ENCODE peak calls at places on chromosomes 7 and 10, in six cellular contexts. J is prostate gland, W is GM23248, M is ovary, Q is mesendoderm, F is astrocyte. R is an unnamed sample.
A peak's percentile ranks its signal among the peaks of the same experiment; 100 is the strongest.

GRCh38 chr10:88110822-88111221 is 247.4 kb downstream of the PTEN start:
- DNase-seq in J (no peak), W (peak; percentile 19), M (no peak), Q (no peak), F (no peak), R (no peak)

GRCh38 chr7:96786261-96786997 is 76.8 kb upstream of the SEM1 start:
- DNase-seq in J (peak; percentile 35), W (no peak), M (peak; percentile 16), Q (peak; percentile 62), F (no peak), R (no peak)

GRCh38 chr7:55441668-55442305 is 76.7 kb downstream of the LANCL2 start:
- DNase-seq in J (no peak), W (peak; percentile 90), M (no peak), Q (no peak), F (peak; percentile 79), R (peak; percentile 3)

GRCh38 chr10:21161647-21162046 is 264.5 kb upstream of the NEBL start:
- DNase-seq in J (no peak), W (no peak), M (no peak), Q (peak; percentile 89), F (no peak), R (no peak)

GRCh38 chr7:87413951-87414381 is 61.5 kb downstream of the ABCB4 start:
- DNase-seq in J (no peak), W (peak; percentile 89), M (no peak), Q (no peak), F (peak; percentile 66), R (no peak)

GRCh38 chr7:4747013-4747412 is 28.4 kb upstream of the AP5Z1 start:
- DNase-seq in J (no peak), W (no peak), M (no peak), Q (no peak), F (no peak), R (no peak)

GRCh38 chr10:125788156-125789034 is 12.8 kb upstream of the MMP21 start:
- DNase-seq in J (no peak), W (no peak), M (peak; percentile 5), Q (no peak), F (no peak), R (no peak)

GRCh38 chr10:86592413-86592812 is 61.9 kb upstream of the OPN4 start:
- DNase-seq in J (no peak), W (no peak), M (no peak), Q (no peak), F (no peak), R (no peak)

GRCh38 chr7:66946545-66946944 is 25.5 kb downstream of the TMEM248 start:
- DNase-seq in J (no peak), W (no peak), M (no peak), Q (no peak), F (no peak), R (no peak)

DNA sequence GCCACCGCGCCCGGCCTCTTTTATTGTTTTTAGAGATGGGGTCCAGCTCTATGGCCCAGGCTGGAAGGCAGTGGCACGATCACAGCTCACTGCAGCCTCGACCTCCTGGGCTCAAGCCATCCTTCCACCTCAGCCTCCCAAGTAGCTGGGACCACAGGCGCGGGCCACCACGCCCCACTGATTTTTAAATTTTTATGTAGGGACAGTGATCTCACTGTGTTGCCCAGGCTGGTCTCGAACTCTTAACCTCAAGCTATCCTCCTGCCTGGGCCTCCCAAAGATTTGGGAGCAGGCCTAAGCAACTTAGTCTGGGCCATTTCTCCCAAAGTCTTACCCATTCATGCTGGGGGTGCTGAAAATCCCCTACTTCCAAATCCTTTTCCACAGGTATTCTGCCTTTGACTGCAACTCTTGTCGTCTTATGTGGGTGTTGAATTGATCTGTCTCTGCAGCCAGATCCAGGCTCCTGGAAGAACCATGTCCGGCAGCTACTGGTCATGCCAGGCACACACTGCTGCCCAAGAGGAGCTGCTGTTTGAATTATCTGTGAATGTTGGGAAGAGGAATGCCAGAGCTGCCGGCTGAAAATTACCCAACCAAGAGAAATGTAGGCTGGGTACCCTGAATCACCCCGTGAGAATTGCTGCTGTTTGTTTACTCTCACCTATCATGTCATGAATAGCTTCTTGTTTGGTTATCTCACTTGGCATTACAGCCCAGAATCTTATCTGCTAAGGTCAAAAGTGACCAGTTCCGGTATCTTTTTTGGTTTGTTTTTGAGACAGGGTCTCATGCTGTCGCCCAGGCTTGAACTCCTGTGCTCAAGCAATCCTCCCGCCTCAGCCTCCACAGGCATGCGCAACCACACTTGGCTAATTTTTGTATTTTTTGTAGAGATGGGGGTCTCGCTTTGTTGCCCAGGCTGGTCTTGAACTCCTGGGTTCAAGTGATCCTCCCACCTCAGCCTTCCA is 1.1 kb downstream of the ZDHHC4 start:
- DNase-seq in J (no peak), W (peak; percentile 35), M (no peak), Q (peak; percentile 61), F (no peak), R (no peak)
- H3K27ac ChIP-seq in J (peak overlapping the region; percentile 90), W (peak overlapping the region; percentile 91), M (peak overlapping the region; percentile 80), Q (no peak overlapping the region), F (no peak overlapping the region), R (peak overlapping the region; percentile 97)

DNA sequence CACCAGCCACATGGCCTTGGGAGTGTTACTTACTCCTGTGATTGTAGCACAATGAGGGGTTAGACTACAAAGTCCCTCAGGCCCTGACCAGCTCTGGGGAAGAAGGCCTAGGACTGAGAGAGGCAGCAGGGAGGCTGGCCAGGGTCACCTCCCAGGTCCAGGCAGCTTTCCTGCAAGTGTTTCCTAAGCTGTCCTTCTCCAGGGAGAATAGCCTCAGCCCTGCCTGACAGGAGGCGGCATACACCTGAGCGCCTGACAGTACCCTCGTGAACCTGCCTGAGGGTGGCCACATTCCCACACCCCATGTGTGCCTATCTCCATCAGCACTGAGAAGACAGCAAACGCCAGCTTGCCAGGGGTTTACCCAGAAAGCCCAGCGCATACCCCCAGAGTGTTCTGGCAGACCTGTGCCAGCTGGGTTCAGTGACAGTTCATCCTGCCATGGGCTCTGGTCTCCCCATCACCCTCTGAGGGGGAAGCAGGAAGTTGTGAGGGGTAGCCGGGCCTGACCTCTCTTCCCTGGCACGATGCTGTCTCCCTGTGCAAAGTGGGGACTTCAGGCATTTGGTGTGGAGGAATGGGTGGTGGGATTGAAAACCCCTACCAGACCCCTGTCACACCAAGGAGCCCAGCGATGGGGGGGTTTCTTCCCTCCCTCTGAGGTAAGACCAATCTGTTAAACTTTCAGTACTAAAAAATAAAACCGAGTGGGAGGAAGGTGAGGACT is 56.3 kb upstream of the CAMK2B start:
- DNase-seq in J (no peak), W (no peak), M (no peak), Q (no peak), F (no peak), R (no peak)
- H3K36me3 ChIP-seq in J (no peaks in the 10 kb centered on the region), W (no peaks in the 10 kb centered on the region), M (no peaks in the 10 kb centered on the region), Q (peaks cover 4% of the 10 kb centered on the region), F (peaks cover 2% of the 10 kb centered on the region), R (peaks cover 2% of the 10 kb centered on the region)

GRCh38 chr7:80705164-80705781 is 66.8 kb downstream of the CD36 start:
- DNase-seq in J (no peak), W (no peak), M (no peak), Q (no peak), F (no peak), R (no peak)
- H3K27ac ChIP-seq in J (no peak overlapping the region), W (no peak overlapping the region), M (no peak overlapping the region), Q (no peak overlapping the region), F (no peak overlapping the region), R (no peak overlapping the region)

DNA sequence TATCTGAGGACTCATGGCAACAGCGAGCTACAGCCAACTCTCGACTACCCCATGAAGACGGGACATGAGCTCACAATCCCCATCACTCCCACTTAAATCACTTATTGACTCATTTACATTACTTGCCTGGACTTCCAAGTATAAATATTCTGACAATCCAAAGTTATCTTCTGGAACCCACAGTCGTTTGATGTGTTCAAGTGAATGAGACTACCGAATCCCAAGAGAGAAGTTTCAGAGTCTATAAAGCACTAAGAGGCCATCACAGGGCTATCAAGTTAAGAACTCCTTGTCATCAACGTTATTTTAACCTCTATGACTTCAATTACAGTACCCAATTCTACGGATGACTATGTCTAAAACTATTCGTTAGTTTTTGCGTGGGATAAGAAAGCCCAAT is 11.5 kb upstream of the ANAPC16 start:
- DNase-seq in J (no peak), W (no peak), M (no peak), Q (no peak), F (no peak), R (no peak)
- H3K36me3 ChIP-seq in J (no peaks in the 10 kb centered on the region), W (peaks cover 15% of the 10 kb centered on the region), M (no peaks in the 10 kb centered on the region), Q (no peaks in the 10 kb centered on the region), F (no peaks in the 10 kb centered on the region), R (peaks cover 31% of the 10 kb centered on the region)

GRCh38 chr10:62063795-62064472 is 162.4 kb downstream of the ARID5B start:
- DNase-seq in J (no peak), W (peak; percentile 84), M (peak; percentile 47), Q (no peak), F (no peak), R (no peak)
- H3K27ac ChIP-seq in J (peak overlapping the region; percentile 45), W (peak overlapping the region; percentile 78), M (no peak overlapping the region), Q (no peak overlapping the region), F (no peak overlapping the region), R (no peak overlapping the region)

GRCh38 chr10:132227851-132228390 is 41.2 kb downstream of the DPYSL4 start:
- DNase-seq in J (no peak), W (no peak), M (no peak), Q (no peak), F (no peak), R (no peak)
- H3K36me3 ChIP-seq in J (no peaks in the 10 kb centered on the region), W (no peaks in the 10 kb centered on the region), M (no peaks in the 10 kb centered on the region), Q (no peaks in the 10 kb centered on the region), F (no peaks in the 10 kb centered on the region), R (no peaks in the 10 kb centered on the region)

DNA sequence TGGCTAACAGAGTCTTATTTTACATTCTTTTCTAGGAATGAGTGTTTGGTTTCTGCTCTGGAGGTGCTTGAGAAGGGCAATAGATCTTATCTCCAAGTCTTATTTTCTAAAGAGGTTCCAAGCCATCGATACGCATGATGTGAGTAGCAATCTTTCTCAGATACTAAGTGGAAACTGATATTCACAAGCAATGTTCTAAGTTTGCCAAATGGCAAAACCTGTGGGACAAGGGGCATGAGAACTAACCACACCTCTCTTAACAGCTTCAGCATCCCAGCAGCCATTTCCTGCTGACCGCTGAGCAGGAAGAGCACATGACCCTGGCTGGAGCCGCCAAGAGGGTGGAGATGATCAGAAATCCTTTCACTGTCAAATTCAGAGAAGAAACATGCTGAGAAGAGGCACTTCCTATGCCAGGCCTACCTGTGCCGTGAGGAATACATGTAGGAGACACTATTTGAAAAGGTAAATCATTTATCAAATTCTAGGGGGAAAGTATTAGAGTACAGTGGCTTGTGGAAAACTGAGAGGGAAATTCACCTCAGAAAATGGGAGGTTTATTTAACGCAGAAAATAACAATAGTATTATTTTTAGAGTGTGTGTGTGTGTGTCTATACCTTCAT is 35.2 kb downstream of the CCDC71L start:
- DNase-seq in J (no peak), W (no peak), M (no peak), Q (peak; percentile 8), F (no peak), R (no peak)
- H3K27ac ChIP-seq in J (no peak overlapping the region), W (no peak overlapping the region), M (no peak overlapping the region), Q (no peak overlapping the region), F (no peak overlapping the region), R (no peak overlapping the region)

GRCh38 chr7:50203521-50203920 is 101.0 kb upstream of the IKZF1 start:
- DNase-seq in J (no peak), W (no peak), M (no peak), Q (no peak), F (no peak), R (no peak)
- H3K36me3 ChIP-seq in J (no peaks in the 10 kb centered on the region), W (no peaks in the 10 kb centered on the region), M (no peaks in the 10 kb centered on the region), Q (no peaks in the 10 kb centered on the region), F (no peaks in the 10 kb centered on the region), R (no peaks in the 10 kb centered on the region)

GRCh38 chr7:149856583-149856982 is 17.2 kb upstream of the ATP6V0E2 start:
- DNase-seq in J (no peak), W (no peak), M (no peak), Q (no peak), F (no peak), R (no peak)
- H3K27ac ChIP-seq in J (no peak overlapping the region), W (no peak overlapping the region), M (no peak overlapping the region), Q (no peak overlapping the region), F (no peak overlapping the region), R (peak overlapping the region; percentile 70)